ENCODE peak calls at places on chromosomes 13 and 19, in four cellular contexts. P is ascending aorta, U is coronary artery, X is PC-9. Q is an unnamed sample.
A peak's percentile ranks its signal among the peaks of the same experiment; 100 is the strongest.

GRCh38 chr13:36998624-36999041 is 507 bp downstream of the ALG5 start:
- DNase-seq in P (no peak), U (peak; percentile 77), X (peak; percentile 6), Q (no peak)

GRCh38 chr19:4454952-4455738 is 2.4 kb downstream of the UBXN6 start:
- DNase-seq in P (no peak), U (no peak), X (no peak), Q (no peak)

GRCh38 chr19:15538774-15539173 is 30.4 kb downstream of the CYP4F22 start:
- DNase-seq in P (no peak), U (no peak), X (no peak), Q (no peak)

GRCh38 chr19:58345558-58345957 is 7.7 kb downstream of the A1BG start:
- DNase-seq in P (no peak), U (no peak), X (no peak), Q (no peak)

GRCh38 chr13:113768018-113768905 is 9.2 kb downstream of the TMEM255B start:
- DNase-seq in P (no peak), U (no peak), X (no peak), Q (no peak)

GRCh38 chr19:47176627-47177090 is 46.0 kb downstream of the SAE1 start:
- DNase-seq in P (no peak), U (no peak), X (no peak), Q (no peak)

GRCh38 chr13:114234266-114234644 is 442 bp upstream of the CDC16 start:
- DNase-seq in P (no peak), U (no peak), X (no peak), Q (no peak)

GRCh38 chr13:95924389-95924994 is 128.7 kb downstream of the UGGT2 start:
- DNase-seq in P (no peak), U (no peak), X (peak; percentile 32), Q (no peak)

GRCh38 chr19:6392219-6393073 is 518 bp downstream of the GTF2F1 start:
- DNase-seq in P (no peak), U (no peak), X (no peak), Q (no peak)

GRCh38 chr13:27868639-27869435 is 51.0 kb upstream of the PDX1 start:
- DNase-seq in P (no peak), U (no peak), X (no peak), Q (no peak)

GRCh38 chr19:42272535-42272897 is 3.5 kb downstream of the CIC start:
- DNase-seq in P (no peak), U (no peak), X (no peak), Q (no peak)

GRCh38 chr13:29925457-29925856 is 75.0 kb upstream of the UBL3 start:
- DNase-seq in P (peak; percentile 71), U (peak; percentile 93), X (peak; percentile 75), Q (no peak)

GRCh38 chr13:32297206-32297605 is 18.0 kb downstream of the ZAR1L start:
- DNase-seq in P (no peak), U (no peak), X (no peak), Q (no peak)

GRCh38 chr13:110380359-110381028 is 73.4 kb downstream of the COL4A2 start:
- DNase-seq in P (no peak), U (no peak), X (no peak), Q (no peak)

GRCh38 chr19:49475995-49476880 is 2.2 kb downstream of the FLT3LG start:
- DNase-seq in P (no peak), U (no peak), X (no peak), Q (no peak)

GRCh38 chr13:112768795-112769411 is 79.1 kb downstream of the ATP11A start:
- DNase-seq in P (no peak), U (no peak), X (no peak), Q (no peak)

GRCh38 chr13:100526299-100527030 is 62.1 kb downstream of the GGACT start:
- DNase-seq in P (no peak), U (peak; percentile 62), X (no peak), Q (no peak)
- TF ChIP-seq CTCF in P (no peak), U (no peak), X (no peak), Q (no peak)

DNA sequence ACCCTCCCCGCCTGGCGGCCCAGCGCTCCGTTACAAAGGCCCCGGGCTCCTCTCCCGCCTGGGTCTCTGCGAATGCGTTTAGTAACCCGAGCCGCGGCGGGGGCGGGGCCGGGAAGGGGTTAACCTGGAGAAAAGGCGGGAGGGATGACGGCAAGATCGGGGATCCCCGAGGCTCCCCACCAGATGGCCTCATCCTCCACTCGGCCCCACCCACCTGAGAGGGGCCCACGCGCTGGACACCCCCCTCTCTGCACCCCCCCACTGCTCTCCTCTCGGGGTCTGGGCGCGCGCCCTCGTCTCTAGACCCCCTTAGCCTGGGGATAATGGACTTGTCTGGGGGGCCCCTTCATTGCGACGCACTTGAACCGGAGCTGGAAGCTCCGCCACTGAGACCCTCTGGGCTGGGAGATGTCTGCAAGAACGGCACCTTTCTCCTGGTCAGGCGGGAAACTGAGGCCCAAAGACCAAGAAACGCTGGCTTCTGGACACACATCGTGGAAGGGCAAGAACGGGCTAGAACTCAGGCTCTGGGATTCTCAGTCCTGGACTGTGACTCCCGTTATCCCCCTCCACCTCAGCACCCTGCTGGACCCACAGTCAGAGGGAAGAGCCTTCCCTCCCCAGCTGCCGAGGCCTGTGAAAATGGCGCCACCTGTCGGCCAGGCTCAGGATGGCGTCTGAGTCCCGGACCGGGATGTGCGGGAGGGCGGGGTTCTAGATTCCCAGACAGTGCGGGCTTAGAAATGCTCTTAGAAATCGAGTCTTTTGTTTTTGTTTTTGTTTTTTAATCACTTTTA is 2.9 kb upstream of the LTBP4 start:
- DNase-seq in P (no peak), U (peak; percentile 92), X (peak; percentile 89), Q (peak; percentile 97)
- TF ChIP-seq CTCF in P (peak; percentile 97), U (peak; percentile 95), X (peak; percentile 96), Q (peak; percentile 99)

GRCh38 chr19:13005253-13005652 is 10.0 kb downstream of the NFIX start:
- DNase-seq in P (no peak), U (no peak), X (no peak), Q (no peak)

GRCh38 chr19:13006431-13007281 is 11.4 kb downstream of the NFIX start:
- DNase-seq in P (no peak), U (no peak), X (no peak), Q (no peak)

GRCh38 chr19:13005861-13006370 is 10.6 kb downstream of the NFIX start:
- DNase-seq in P (no peak), U (no peak), X (no peak), Q (no peak)

GRCh38 chr19:13008926-13009787 is 13.9 kb downstream of the NFIX start:
- DNase-seq in P (no peak), U (no peak), X (no peak), Q (no peak)

DNA sequence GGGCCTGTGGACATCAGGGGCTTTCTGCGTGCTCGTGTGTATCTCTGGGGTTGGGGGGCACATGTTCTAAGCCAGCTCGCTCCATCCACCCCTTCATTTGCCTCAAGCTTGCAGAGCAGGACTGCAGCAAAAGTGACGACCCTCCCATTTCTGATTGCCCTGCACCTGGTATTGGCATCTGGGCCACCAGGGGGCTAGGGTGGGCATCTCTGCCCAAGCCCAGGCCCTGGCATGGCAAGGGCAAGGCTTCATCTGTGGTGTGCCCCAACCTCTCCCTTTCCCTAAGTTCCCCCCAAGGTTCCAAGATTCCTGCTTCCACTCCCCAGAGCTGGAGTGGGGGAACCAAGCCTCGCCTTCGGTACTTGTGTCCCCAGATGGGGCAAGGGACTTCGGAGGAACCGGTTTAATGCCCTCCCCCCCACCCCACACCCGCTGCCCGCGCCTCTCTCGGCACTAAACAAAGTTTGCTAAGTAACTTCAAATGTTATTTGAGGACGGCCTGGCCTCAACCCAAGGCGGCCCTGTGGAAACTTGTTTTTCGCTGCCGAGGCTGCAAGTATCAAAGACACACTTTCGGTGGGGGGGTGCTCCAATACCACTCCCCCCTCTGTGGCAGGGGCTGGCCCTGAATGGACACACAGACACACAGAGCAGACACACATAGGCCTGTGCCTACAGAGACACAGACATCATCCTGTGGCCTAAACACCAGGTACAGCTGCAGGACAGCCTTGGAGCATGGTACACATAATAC is 12.2 kb downstream of the NFIX start:
- DNase-seq in P (no peak), U (no peak), X (no peak), Q (no peak)
- TF ChIP-seq CTCF in P (no peak), U (no peak), X (no peak), Q (no peak)

GRCh38 chr19:12792853-12793289 is 1.6 kb downstream of the JUNB start:
- DNase-seq in P (no peak), U (peak; percentile 72), X (no peak), Q (no peak)

GRCh38 chr19:12791345-12792047 is at the start of gene JUNB:
- DNase-seq in P (peak; percentile 91), U (peak; percentile 99), X (peak; percentile 97), Q (peak; percentile 99)

GRCh38 chr19:12790628-12791344 is 500 bp upstream of the JUNB start:
- DNase-seq in P (no peak), U (no peak), X (no peak), Q (no peak)

GRCh38 chr19:12793290-12794195 is 2.3 kb downstream of the JUNB start:
- DNase-seq in P (peak; percentile 80), U (peak; percentile 95), X (peak; percentile 94), Q (peak; percentile 98)

DNA sequence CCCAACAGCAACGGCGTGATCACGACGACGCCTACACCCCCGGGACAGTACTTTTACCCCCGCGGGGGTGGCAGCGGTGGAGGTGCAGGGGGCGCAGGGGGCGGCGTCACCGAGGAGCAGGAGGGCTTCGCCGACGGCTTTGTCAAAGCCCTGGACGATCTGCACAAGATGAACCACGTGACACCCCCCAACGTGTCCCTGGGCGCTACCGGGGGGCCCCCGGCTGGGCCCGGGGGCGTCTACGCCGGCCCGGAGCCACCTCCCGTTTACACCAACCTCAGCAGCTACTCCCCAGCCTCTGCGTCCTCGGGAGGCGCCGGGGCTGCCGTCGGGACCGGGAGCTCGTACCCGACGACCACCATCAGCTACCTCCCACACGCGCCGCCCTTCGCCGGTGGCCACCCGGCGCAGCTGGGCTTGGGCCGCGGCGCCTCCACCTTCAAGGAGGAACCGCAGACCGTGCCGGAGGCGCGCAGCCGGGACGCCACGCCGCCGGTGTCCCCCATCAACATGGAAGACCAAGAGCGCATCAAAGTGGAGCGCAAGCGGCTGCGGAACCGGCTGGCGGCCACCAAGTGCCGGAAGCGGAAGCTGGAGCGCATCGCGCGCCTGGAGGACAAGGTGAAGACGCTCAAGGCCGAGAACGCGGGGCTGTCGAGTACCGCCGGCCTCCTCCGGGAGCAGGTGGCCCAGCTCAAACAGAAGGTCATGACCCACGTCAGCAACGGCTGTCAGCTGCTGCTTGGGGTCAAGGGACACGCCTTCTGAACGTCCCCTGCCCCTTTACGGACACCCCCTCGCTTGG is 964 bp downstream of the JUNB start:
- DNase-seq in P (no peak), U (peak; percentile 85), X (peak; percentile 49), Q (no peak)
- TF ChIP-seq CTCF in P (no peak), U (no peak), X (no peak), Q (no peak)

GRCh38 chr19:35656700-35657099 is 8.6 kb downstream of the COX6B1 start:
- DNase-seq in P (no peak), U (no peak), X (no peak), Q (no peak)

GRCh38 chr19:35663981-35664380 is 2.3 kb upstream of the UPK1A start:
- DNase-seq in P (no peak), U (no peak), X (no peak), Q (no peak)

GRCh38 chr19:35661995-35662340 is 4.3 kb upstream of the UPK1A start:
- DNase-seq in P (no peak), U (no peak), X (no peak), Q (no peak)

GRCh38 chr19:35655600-35655999 is 7.5 kb downstream of the COX6B1 start:
- DNase-seq in P (no peak), U (no peak), X (no peak), Q (no peak)

GRCh38 chr19:35657904-35658700 is 8.2 kb upstream of the UPK1A start:
- DNase-seq in P (no peak), U (no peak), X (no peak), Q (no peak)
- TF ChIP-seq CTCF in P (no peak), U (no peak), X (peak; percentile 48), Q (no peak)

GRCh38 chr13:39684531-39685137 is 29.2 kb downstream of the COG6 start:
- DNase-seq in P (no peak), U (no peak), X (no peak), Q (no peak)
- TF ChIP-seq CTCF in P (peak; percentile 12), U (no peak), X (peak; percentile 66), Q (peak; percentile 54)

Q was measured in osteocyte.